ENCODE peak calls at places on chromosomes 3 and 15, in five cellular contexts. One of them, this sample, is unnamed. For H3K4me1, the result is how much of the 10 kb centered on the place peaks cover.

GRCh38 chr3:4983739-4984510 is 4.7 kb downstream of the BHLHE40 start:
- DNase-seq in uterus: peak
- DNase-seq in ovary: peak
- DNase-seq in body of pancreas: peak
- DNase-seq in transverse colon: peak
- DNase-seq in this sample: no peak

GRCh38 chr3:195540031-195540430 is 3.1 kb downstream of the PPP1R2 start:
- DNase-seq in ovary: no peak
- DNase-seq in uterus: no peak
- DNase-seq in transverse colon: no peak
- DNase-seq in body of pancreas: no peak
- DNase-seq in this sample: no peak

GRCh38 chr15:94028121-94028520 is 203.2 kb upstream of the MCTP2 start:
- DNase-seq in uterus: no peak
- DNase-seq in ovary: no peak
- DNase-seq in transverse colon: no peak
- DNase-seq in body of pancreas: no peak
- DNase-seq in this sample: no peak

GRCh38 chr15:48898083-48898482 is 20.1 kb downstream of the EID1 start:
- DNase-seq in ovary: no peak
- DNase-seq in transverse colon: no peak
- DNase-seq in uterus: no peak
- DNase-seq in body of pancreas: no peak
- DNase-seq in this sample: no peak

GRCh38 chr3:134326760-134327593 is 47.3 kb downstream of the AMOTL2 start:
- DNase-seq in ovary: no peak
- DNase-seq in body of pancreas: peak
- DNase-seq in uterus: peak
- DNase-seq in transverse colon: no peak
- DNase-seq in this sample: no peak

GRCh38 chr15:96273317-96274086 is 57.0 kb upstream of the NR2F2 start:
- DNase-seq in ovary: no peak
- DNase-seq in body of pancreas: no peak
- DNase-seq in transverse colon: no peak
- DNase-seq in uterus: no peak
- DNase-seq in this sample: peak

GRCh38 chr3:117898722-117899121 is 1135.9 kb downstream of the IGSF11 start:
- DNase-seq in body of pancreas: no peak
- DNase-seq in transverse colon: no peak
- DNase-seq in ovary: no peak
- DNase-seq in uterus: no peak
- DNase-seq in this sample: no peak

GRCh38 chr3:188712257-188712924 is 459.4 kb upstream of the TPRG1 start:
- DNase-seq in uterus: no peak
- DNase-seq in body of pancreas: no peak
- DNase-seq in ovary: no peak
- DNase-seq in transverse colon: no peak
- DNase-seq in this sample: no peak

GRCh38 chr3:172153335-172153861 is 114.0 kb downstream of the FNDC3B start:
- DNase-seq in uterus: peak
- DNase-seq in transverse colon: peak
- DNase-seq in body of pancreas: peak
- DNase-seq in ovary: peak
- DNase-seq in this sample: peak

GRCh38 chr3:62965311-62965710 is 90.1 kb upstream of the CADPS start:
- DNase-seq in uterus: no peak
- DNase-seq in body of pancreas: no peak
- DNase-seq in ovary: no peak
- DNase-seq in transverse colon: no peak
- DNase-seq in this sample: peak

GRCh38 chr3:10268116-10268515 is 19.9 kb downstream of the TATDN2 start:
- DNase-seq in transverse colon: no peak
- DNase-seq in ovary: no peak
- DNase-seq in uterus: no peak
- DNase-seq in body of pancreas: no peak
- DNase-seq in this sample: no peak

GRCh38 chr15:98978153-98978552 is 29.4 kb downstream of the PGPEP1L start:
- DNase-seq in transverse colon: no peak
- DNase-seq in body of pancreas: no peak
- DNase-seq in ovary: no peak
- DNase-seq in uterus: no peak
- DNase-seq in this sample: no peak

GRCh38 chr3:195729476-195729875 is 8.7 kb downstream of the MUC20 start:
- DNase-seq in uterus: no peak
- DNase-seq in body of pancreas: no peak
- DNase-seq in ovary: no peak
- DNase-seq in transverse colon: no peak
- DNase-seq in this sample: no peak

GRCh38 chr15:87293016-87293415 is 963.5 kb downstream of the NTRK3 start:
- DNase-seq in transverse colon: no peak
- DNase-seq in body of pancreas: no peak
- DNase-seq in uterus: no peak
- DNase-seq in ovary: no peak
- DNase-seq in this sample: no peak

GRCh38 chr15:72584006-72584405 is 70.5 kb upstream of the GOLGA6B start:
- DNase-seq in transverse colon: no peak
- DNase-seq in ovary: no peak
- DNase-seq in body of pancreas: no peak
- DNase-seq in uterus: no peak
- DNase-seq in this sample: no peak

GRCh38 chr3:185900228-185900627 is 37.6 kb downstream of the TRA2B start:
- DNase-seq in ovary: no peak
- DNase-seq in uterus: no peak
- DNase-seq in transverse colon: peak
- DNase-seq in body of pancreas: peak
- DNase-seq in this sample: peak

GRCh38 chr3:102447272-102447671 is 12.5 kb downstream of the ZPLD1 start:
- DNase-seq in uterus: no peak
- DNase-seq in body of pancreas: no peak
- DNase-seq in ovary: no peak
- DNase-seq in transverse colon: no peak
- DNase-seq in this sample: no peak

GRCh38 chr15:40281057-40281850 is 1.6 kb downstream of the ANKRD63 start:
- DNase-seq in uterus: no peak
- DNase-seq in transverse colon: no peak
- DNase-seq in body of pancreas: no peak
- DNase-seq in ovary: no peak
- DNase-seq in this sample: no peak

GRCh38 chr3:131898346-131898745 is 136.5 kb downstream of the CPNE4 start:
- DNase-seq in body of pancreas: no peak
- DNase-seq in uterus: no peak
- DNase-seq in transverse colon: no peak
- DNase-seq in ovary: no peak
- DNase-seq in this sample: peak

GRCh38 chr15:49570672-49571071 is 49.9 kb downstream of the FAM227B start:
- DNase-seq in uterus: no peak
- DNase-seq in body of pancreas: no peak
- DNase-seq in transverse colon: no peak
- DNase-seq in ovary: no peak
- DNase-seq in this sample: no peak

GRCh38 chr15:71186971-71187960 is 72.0 kb downstream of the THSD4 start:
- DNase-seq in ovary: no peak
- DNase-seq in uterus: no peak
- DNase-seq in transverse colon: no peak
- DNase-seq in body of pancreas: no peak
- DNase-seq in this sample: no peak

GRCh38 chr3:171185959-171186358 is 159.4 kb upstream of the SLC2A2 start:
- DNase-seq in body of pancreas: no peak
- DNase-seq in ovary: no peak
- DNase-seq in transverse colon: no peak
- DNase-seq in uterus: no peak
- DNase-seq in this sample: no peak

GRCh38 chr3:65808407-65808806 is 230.3 kb downstream of the MAGI1 start:
- DNase-seq in transverse colon: no peak
- DNase-seq in ovary: no peak
- DNase-seq in uterus: no peak
- DNase-seq in body of pancreas: no peak
- DNase-seq in this sample: no peak

GRCh38 chr15:100186960-100187359 is 154.8 kb downstream of the ADAMTS17 start:
- DNase-seq in ovary: no peak
- DNase-seq in body of pancreas: no peak
- DNase-seq in uterus: no peak
- DNase-seq in transverse colon: no peak
- DNase-seq in this sample: no peak

GRCh38 chr15:98801234-98801561 is 152.9 kb downstream of the IGF1R start:
- DNase-seq in transverse colon: no peak
- DNase-seq in ovary: no peak
- DNase-seq in body of pancreas: no peak
- DNase-seq in uterus: no peak
- DNase-seq in this sample: no peak

GRCh38 chr3:17605032-17605431 is 137.4 kb downstream of the TBC1D5 start:
- DNase-seq in uterus: no peak
- DNase-seq in transverse colon: no peak
- DNase-seq in body of pancreas: no peak
- DNase-seq in ovary: no peak
- DNase-seq in this sample: no peak

GRCh38 chr15:59303641-59304433 is 68.8 kb downstream of the MYO1E start:
- DNase-seq in transverse colon: no peak
- DNase-seq in ovary: no peak
- DNase-seq in body of pancreas: no peak
- DNase-seq in uterus: no peak
- DNase-seq in this sample: no peak

GRCh38 chr3:111874177-111874820 is 15.2 kb downstream of the PHLDB2 start:
- DNase-seq in body of pancreas: no peak
- DNase-seq in uterus: no peak
- DNase-seq in transverse colon: no peak
- DNase-seq in ovary: no peak
- DNase-seq in this sample: no peak

GRCh38 chr3:161305095-161305991 is 66.0 kb downstream of the SPTSSB start:
- DNase-seq in transverse colon: no peak
- DNase-seq in body of pancreas: no peak
- DNase-seq in ovary: no peak
- DNase-seq in uterus: no peak
- DNase-seq in this sample: no peak

GRCh38 chr3:197600796-197601565 is 45.2 kb upstream of the BDH1 start:
- DNase-seq in transverse colon: no peak
- DNase-seq in ovary: no peak
- DNase-seq in body of pancreas: no peak
- DNase-seq in uterus: no peak
- DNase-seq in this sample: no peak

GRCh38 chr3:130992344-130992743 is 34.3 kb downstream of the ASTE1 start:
- DNase-seq in ovary: no peak
- DNase-seq in uterus: no peak
- DNase-seq in body of pancreas: no peak
- DNase-seq in transverse colon: no peak
- DNase-seq in this sample: no peak

GRCh38 chr3:48918388-48919214 is at the start of gene ARIH2:
- DNase-seq in ovary: peak
- DNase-seq in body of pancreas: peak
- DNase-seq in uterus: peak
- DNase-seq in transverse colon: peak
- DNase-seq in this sample: peak
- TF ChIP-seq CTCF in ovary: peak
- TF ChIP-seq CTCF in body of pancreas: peak
- TF ChIP-seq CTCF in uterus: peak
- TF ChIP-seq CTCF in transverse colon: no peak
- TF ChIP-seq CTCF in this sample: no peak

DNA sequence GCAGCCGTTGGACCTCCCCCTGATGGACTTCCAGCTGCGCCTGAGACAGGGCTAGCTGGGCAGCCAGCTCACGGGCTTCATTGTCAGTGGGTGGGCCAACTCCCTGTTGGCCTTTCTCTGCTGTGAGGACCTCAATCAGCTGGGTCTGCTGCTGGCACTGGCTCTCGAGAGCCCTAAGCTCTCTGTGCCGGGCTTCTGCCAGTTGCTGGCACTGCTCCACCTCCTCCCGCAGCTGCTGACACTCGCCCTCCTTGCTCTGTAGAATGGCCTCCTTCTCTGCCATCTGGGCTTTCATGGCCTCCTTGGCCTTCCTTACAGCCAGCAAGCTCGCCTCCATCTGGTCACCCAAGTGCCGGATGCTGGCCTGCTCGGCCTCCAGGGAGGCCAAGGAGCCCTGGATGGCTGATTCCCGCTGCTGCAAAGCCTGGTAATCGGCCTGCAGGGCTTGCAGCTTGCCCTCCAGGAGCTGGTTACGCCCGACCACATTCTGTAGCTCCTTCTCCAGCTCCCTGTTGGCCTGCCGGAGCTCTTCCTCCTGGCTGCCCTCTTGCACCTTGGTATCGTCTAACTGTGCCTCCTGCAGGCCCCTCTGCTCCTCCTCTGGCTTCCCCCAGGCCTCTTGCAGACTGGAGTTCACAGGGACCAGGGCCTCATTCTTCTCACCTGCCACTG is 23.8 kb downstream of the CXCR6 start:
- DNase-seq in ovary: no peak
- DNase-seq in uterus: no peak
- DNase-seq in body of pancreas: no peak
- DNase-seq in transverse colon: no peak
- DNase-seq in this sample: no peak
- H3K4me1 ChIP-seq in ovary: under half
- H3K4me1 ChIP-seq in uterus: under half
- H3K4me1 ChIP-seq in body of pancreas: under half
- H3K4me1 ChIP-seq in transverse colon: under half
- H3K4me1 ChIP-seq in this sample: under half

GRCh38 chr3:33940149-33940548 is 141.7 kb downstream of the PDCD6IP start:
- DNase-seq in body of pancreas: no peak
- DNase-seq in ovary: no peak
- DNase-seq in uterus: no peak
- DNase-seq in transverse colon: no peak
- DNase-seq in this sample: no peak
- H3K4me3 ChIP-seq in body of pancreas: no peak
- H3K4me3 ChIP-seq in ovary: no peak
- H3K4me3 ChIP-seq in uterus: no peak
- H3K4me3 ChIP-seq in transverse colon: no peak
- H3K4me3 ChIP-seq in this sample: no peak

GRCh38 chr3:174531262-174531982 is 327.7 kb upstream of the NAALADL2 start:
- DNase-seq in uterus: no peak
- DNase-seq in ovary: no peak
- DNase-seq in transverse colon: no peak
- DNase-seq in body of pancreas: no peak
- DNase-seq in this sample: no peak

GRCh38 chr3:174532216-174532615 is 326.9 kb upstream of the NAALADL2 start:
- DNase-seq in transverse colon: no peak
- DNase-seq in uterus: no peak
- DNase-seq in body of pancreas: no peak
- DNase-seq in ovary: no peak
- DNase-seq in this sample: no peak

GRCh38 chr3:174532776-174533175 is 326.4 kb upstream of the NAALADL2 start:
- DNase-seq in body of pancreas: no peak
- DNase-seq in ovary: no peak
- DNase-seq in transverse colon: no peak
- DNase-seq in uterus: no peak
- DNase-seq in this sample: no peak

GRCh38 chr3:174533286-174533685 is 325.8 kb upstream of the NAALADL2 start:
- DNase-seq in uterus: no peak
- DNase-seq in ovary: no peak
- DNase-seq in body of pancreas: no peak
- DNase-seq in transverse colon: no peak
- DNase-seq in this sample: no peak

DNA sequence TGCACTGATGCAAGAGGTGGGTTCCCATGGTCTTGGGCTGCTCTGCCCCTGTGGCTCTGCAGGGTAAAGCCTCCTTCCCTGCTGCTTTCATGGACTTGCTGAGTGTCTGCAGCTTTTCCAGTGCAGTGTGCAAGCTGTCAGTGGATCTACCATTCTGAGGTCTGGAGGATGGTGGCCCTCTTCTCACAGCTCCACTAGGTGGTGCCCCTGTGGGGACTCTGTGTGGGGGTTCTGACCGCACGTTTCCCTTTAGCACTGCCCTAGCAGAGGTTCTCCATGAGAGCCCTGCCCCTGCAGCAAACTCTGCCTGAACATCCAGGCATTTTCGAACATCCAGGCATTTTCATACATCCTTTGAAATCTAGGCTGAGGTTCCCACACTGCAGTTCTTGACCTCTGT is 329.8 kb upstream of the NAALADL2 start:
- DNase-seq in transverse colon: no peak
- DNase-seq in uterus: no peak
- DNase-seq in body of pancreas: no peak
- DNase-seq in ovary: no peak
- DNase-seq in this sample: peak
- TF ChIP-seq CTCF in transverse colon: no peak
- TF ChIP-seq CTCF in uterus: no peak
- TF ChIP-seq CTCF in body of pancreas: no peak
- TF ChIP-seq CTCF in ovary: no peak
- TF ChIP-seq CTCF in this sample: peak

This sample was measured in BE2C.